ENCODE peak calls at places on chromosomes 7 and 10, in six cellular contexts. C, T, B, W, P and O are unnamed samples.

GRCh38 chr10:3048114-3049019 is 19.0 kb upstream of the PFKP start:
- DNase-seq in C (no peak), P (no peak), W (no peak), B (no peak), T (no peak), O (peak)

GRCh38 chr10:100748251-100749058 is 3.1 kb downstream of the PAX2 start:
- DNase-seq in B (no peak), W (no peak), C (no peak), T (no peak), P (no peak), O (no peak)

GRCh38 chr10:125137601-125138438 is 22.5 kb downstream of the CTBP2 start:
- DNase-seq in W (no peak), P (peak), T (no peak), C (no peak), B (no peak), O (peak)

GRCh38 chr10:58582045-58582444 is 69.4 kb downstream of the BICC1 start:
- DNase-seq in T (no peak), W (no peak), P (no peak), B (no peak), C (no peak), O (no peak)

GRCh38 chr7:100466830-100467605 is 3.0 kb upstream of the SPACDR start:
- DNase-seq in P (no peak), B (no peak), C (no peak), T (no peak), W (no peak), O (peak)

GRCh38 chr7:75737856-75738603 is 711 bp downstream of the HIP1 start:
- DNase-seq in B (no peak), C (peak), T (peak), W (no peak), P (no peak), O (no peak)

GRCh38 chr10:22988581-22989360 is 60.9 kb downstream of the ARMC3 start:
- DNase-seq in C (peak), T (peak), P (peak), W (peak), B (peak), O (peak)

GRCh38 chr7:97873606-97874005 is 1.4 kb upstream of the ASNS start:
- DNase-seq in C (no peak), W (no peak), B (no peak), P (no peak), T (no peak), O (no peak)

GRCh38 chr7:94145602-94146001 is 141.4 kb upstream of the BET1 start:
- DNase-seq in B (no peak), C (no peak), P (no peak), T (no peak), W (no peak), O (no peak)

GRCh38 chr7:115724400-115725056 is 306.0 kb downstream of the TFEC start:
- DNase-seq in C (no peak), P (no peak), W (no peak), B (no peak), T (no peak), O (peak)

GRCh38 chr10:116080553-116080952 is 192.5 kb downstream of the GFRA1 start:
- DNase-seq in T (no peak), W (no peak), B (no peak), C (no peak), P (no peak), O (no peak)

GRCh38 chr7:96654630-96655188 is 54.9 kb downstream of the SEM1 start:
- DNase-seq in C (no peak), B (no peak), T (no peak), P (no peak), W (no peak), O (no peak)

GRCh38 chr10:77011823-77012566 is 625.6 kb downstream of the KCNMA1 start:
- DNase-seq in C (no peak), P (no peak), T (no peak), W (peak), B (no peak), O (no peak)

GRCh38 chr7:1953199-1954190 is 279.2 kb downstream of the MAD1L1 start:
- DNase-seq in W (no peak), T (no peak), B (no peak), P (no peak), C (no peak), O (no peak)

GRCh38 chr7:116859323-116859722 is 3.1 kb upstream of the CAPZA2 start:
- DNase-seq in P (no peak), C (no peak), B (no peak), W (no peak), T (no peak), O (no peak)

GRCh38 chr7:81158189-81158588 is 239.3 kb upstream of the SEMA3C start:
- DNase-seq in C (no peak), T (no peak), P (no peak), B (no peak), W (no peak), O (no peak)

GRCh38 chr10:104688251-104688650 is 47.2 kb downstream of the SORCS3 start:
- DNase-seq in P (no peak), T (no peak), C (no peak), W (no peak), B (no peak), O (no peak)

GRCh38 chr7:47210283-47210854 is 371.5 kb downstream of the TNS3 start:
- DNase-seq in C (no peak), W (no peak), T (no peak), P (no peak), B (no peak), O (no peak)

GRCh38 chr7:124062171-124062570 is 29.3 kb upstream of the TMEM229A start:
- DNase-seq in C (no peak), P (no peak), T (no peak), B (no peak), W (no peak), O (no peak)

GRCh38 chr10:50439806-50440205 is 183.9 kb downstream of the SGMS1 start:
- DNase-seq in T (no peak), C (no peak), P (no peak), B (no peak), W (no peak), O (no peak)

GRCh38 chr10:132630156-132630555 is 92.6 kb downstream of the INPP5A start:
- DNase-seq in W (no peak), T (peak), B (no peak), C (no peak), P (no peak), O (no peak)

GRCh38 chr7:107816053-107816566 is 13.1 kb upstream of the SLC26A3 start:
- DNase-seq in B (no peak), C (no peak), W (no peak), P (no peak), T (no peak), O (no peak)

GRCh38 chr7:140232959-140233649 is 56.3 kb upstream of the KDM7A start:
- DNase-seq in T (no peak), C (no peak), W (no peak), B (no peak), P (no peak), O (no peak)

GRCh38 chr7:140229591-140230516 is 53.1 kb upstream of the KDM7A start:
- DNase-seq in P (peak), W (no peak), C (peak), T (no peak), B (no peak), O (peak)

GRCh38 chr7:140231779-140232491 is 55.2 kb upstream of the KDM7A start:
- DNase-seq in T (no peak), P (no peak), B (no peak), C (no peak), W (peak), O (no peak)

GRCh38 chr7:140230517-140230861 is 53.7 kb upstream of the KDM7A start:
- DNase-seq in T (no peak), P (no peak), W (no peak), C (peak), B (no peak), O (peak)

DNA sequence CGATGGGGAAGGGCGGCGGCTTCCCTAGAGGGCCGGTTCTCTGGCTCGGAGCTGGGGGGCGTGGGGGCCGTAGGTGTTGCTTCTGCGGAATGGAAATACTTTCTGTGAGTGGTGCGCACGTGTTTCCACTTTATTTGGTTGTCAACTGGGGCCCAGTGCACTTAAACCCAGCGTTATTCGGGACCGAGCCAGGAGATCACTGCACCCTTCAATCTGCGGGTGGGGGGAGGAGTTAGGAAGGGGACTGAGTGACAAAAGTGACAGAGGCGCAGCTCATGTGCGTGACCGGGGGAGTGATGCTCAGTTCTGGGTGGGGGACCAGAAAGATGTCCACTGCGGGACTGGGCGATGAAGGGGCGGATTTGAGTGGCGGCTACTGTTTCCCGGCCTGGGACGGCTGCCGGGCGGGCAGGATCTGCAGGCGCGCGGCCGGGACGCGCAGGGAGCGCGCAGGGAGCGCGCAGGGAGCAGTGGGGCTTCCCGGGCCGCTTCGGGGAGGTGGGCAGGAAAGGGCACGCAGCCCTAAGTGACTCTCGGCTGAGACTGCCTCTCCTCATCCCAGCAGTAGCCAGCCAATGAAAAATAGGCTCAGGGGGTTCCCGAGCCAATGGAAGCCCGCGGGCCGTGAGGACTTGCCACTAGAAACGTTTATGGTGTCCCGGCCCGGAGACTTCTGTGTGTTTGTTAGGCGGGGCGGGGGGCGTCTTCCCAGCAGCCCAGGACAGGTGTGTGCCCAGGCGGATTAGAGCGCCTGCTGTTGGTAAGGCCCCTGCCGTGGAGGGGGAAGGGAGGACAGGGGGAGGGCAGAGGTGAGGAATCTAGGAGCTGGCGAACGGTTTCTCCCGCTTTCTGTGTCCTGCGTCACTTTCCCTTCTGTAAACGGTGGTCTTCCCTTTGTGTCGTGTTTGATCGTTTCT is 54.3 kb upstream of the KDM7A start:
- DNase-seq in T (peak), W (peak), C (peak), P (peak), B (peak), O (peak)
- TF ChIP-seq CTCF in T (no peak), W (no peak), C (no peak), P (no peak), B (no peak), O (no peak)

DNA sequence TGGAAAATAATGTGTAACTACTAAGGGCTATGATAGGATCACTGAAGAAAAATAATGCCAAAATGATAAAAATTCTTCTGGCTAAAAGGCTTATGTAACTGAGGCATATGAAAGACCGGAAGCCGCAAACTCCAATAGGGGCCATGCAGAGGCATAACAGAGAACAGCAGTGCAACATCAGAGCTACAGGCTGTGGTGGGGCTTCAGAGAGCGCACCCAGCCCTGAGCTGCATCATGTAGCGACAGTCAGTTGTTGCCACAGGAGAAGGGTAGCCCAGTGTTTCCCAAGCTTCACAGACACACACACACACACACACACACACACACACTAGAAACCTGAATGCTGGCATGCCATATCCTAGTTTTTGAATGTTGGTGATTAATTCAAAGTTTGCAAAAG is 9.3 kb downstream of the LLCFC1 start:
- DNase-seq in P (no peak), C (no peak), B (no peak), T (no peak), W (no peak), O (no peak)
- TF ChIP-seq POLR2A in P (no peak), C (no peak), B (no peak), T (no peak), W (no peak), O (no peak)

GRCh38 chr10:111856631-111857030 is 326.9 kb downstream of the GPAM start:
- DNase-seq in C (no peak), W (no peak), B (no peak), P (no peak), T (no peak), O (no peak)
- TF ChIP-seq CTCF in C (peak), W (no peak), B (no peak), P (no peak), T (peak), O (no peak)

DNA sequence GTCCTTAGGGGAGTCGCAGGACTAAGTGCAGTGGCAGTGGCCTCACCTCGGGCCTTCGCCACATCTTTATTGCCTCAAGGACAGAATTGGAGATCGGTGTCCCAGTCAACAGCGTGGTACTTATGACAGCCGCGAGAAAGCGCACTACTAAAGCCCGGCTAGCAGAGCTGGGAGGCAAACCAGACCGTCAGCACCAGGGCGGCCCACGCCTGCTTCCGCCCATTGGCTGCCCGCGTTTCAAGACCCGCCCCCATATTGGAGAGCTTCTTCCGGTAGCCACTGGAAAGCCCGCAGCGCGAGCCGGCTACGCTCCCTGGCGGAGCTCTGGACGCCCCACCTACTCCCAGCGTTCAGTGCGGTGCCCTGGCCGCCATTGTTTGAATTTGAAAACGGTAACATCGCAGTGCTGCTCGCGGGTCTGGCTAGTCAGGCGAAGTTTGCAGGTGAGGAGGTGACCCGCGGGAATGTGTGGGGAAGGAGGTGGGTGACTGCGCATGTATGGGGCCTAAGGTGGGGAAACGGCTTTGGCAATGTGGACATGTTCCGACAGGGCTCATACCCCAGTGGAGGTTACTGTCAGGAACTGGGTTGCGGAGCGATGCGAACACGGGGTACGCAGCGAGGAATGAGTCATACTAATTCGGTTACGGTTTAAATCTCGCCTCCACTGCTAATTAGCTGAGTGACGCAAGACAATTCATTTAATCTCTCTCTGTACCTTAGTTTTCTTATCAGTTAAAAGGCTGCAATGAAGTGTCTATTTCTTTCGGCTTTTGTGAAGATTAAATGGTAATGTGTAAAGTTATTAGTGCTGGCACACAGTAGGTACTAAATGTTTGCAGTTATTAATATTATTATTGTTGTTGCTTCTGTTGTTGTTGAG is at the start of gene KIF20B:
- DNase-seq in C (peak), P (peak), B (peak), W (peak), T (peak), O (peak)
- TF ChIP-seq POLR2A in C (peak), P (peak), B (no peak), W (no peak), T (no peak), O (peak)

GRCh38 chr10:35916791-35917190 is 274.7 kb upstream of the FZD8 start:
- DNase-seq in T (no peak), W (no peak), C (no peak), P (no peak), B (no peak), O (no peak)
- TF ChIP-seq CTCF in T (no peak), W (no peak), C (peak), P (no peak), B (no peak), O (no peak)